ENCODE peak calls at places on chromosomes 11 and 22, in eight cellular contexts. L is GM12891; J is A172; G is dorsolateral prefrontal cortex; E is AG10803; K is stimulated activated CD4-positive, alpha-beta T cell treated with anti-CD3 and anti-CD28 coated beads, Interleukin-1b, Interleukin-23, amount 100 ng/mL, for 24 hours; C is GM12878; B is ELR. T is an unnamed sample.

GRCh38 chr11:123773959-123774358 is 19.6 kb upstream of the OR6X1 start:
- DNase-seq in L (no peak), J (no peak), G (no peak), E (no peak), K (no peak), C (no peak), B (no peak), T (no peak)

GRCh38 chr11:125626381-125626950 is 1.5 kb downstream of the CHEK1 start:
- DNase-seq in L (peak; percentile 10), J (no peak), G (no peak), E (peak; percentile 30), K (no peak), C (peak; percentile 36), B (no peak), T (no peak)

GRCh38 chr11:80596291-80596810 is 1155.5 kb upstream of the TENM4 start:
- DNase-seq in L (no peak), J (no peak), G (no peak), E (no peak), K (no peak), C (no peak), B (no peak), T (no peak)

GRCh38 chr11:82718307-82718706 is 15.4 kb downstream of the FAM181B start:
- DNase-seq in L (peak; percentile 18), J (peak; percentile 54), G (peak; percentile 28), E (peak; percentile 50), K (no peak), C (no peak), B (peak; percentile 68), T (peak; percentile 49)

GRCh38 chr22:30867746-30868662 is 100.6 kb downstream of the MORC2 start:
- DNase-seq in L (peak; percentile 8), J (no peak), G (peak; percentile 13), E (no peak), K (no peak), C (no peak), B (no peak), T (no peak)

GRCh38 chr11:118622376-118623290 is 15.2 kb downstream of the PHLDB1 start:
- DNase-seq in L (no peak), J (peak; percentile 85), G (no peak), E (peak; percentile 91), K (no peak), C (no peak), B (peak; percentile 86), T (peak; percentile 66)

GRCh38 chr11:71354394-71355105 is 93.6 kb downstream of the DHCR7 start:
- DNase-seq in L (no peak), J (no peak), G (no peak), E (no peak), K (no peak), C (no peak), B (no peak), T (no peak)

GRCh38 chr22:33467067-33467466 is 408.9 kb upstream of the SYN3 start:
- DNase-seq in L (no peak), J (no peak), G (no peak), E (no peak), K (no peak), C (no peak), B (no peak), T (no peak)

GRCh38 chr11:86790867-86791849 is 9.2 kb upstream of the PRSS23 start:
- DNase-seq in L (no peak), J (no peak), G (no peak), E (no peak), K (no peak), C (no peak), B (no peak), T (no peak)

GRCh38 chr11:46718155-46719019 is 626 bp upstream of the F2 start:
- DNase-seq in L (no peak), J (peak; percentile 37), G (no peak), E (no peak), K (no peak), C (no peak), B (no peak), T (no peak)

GRCh38 chr22:27485842-27486241 is 315.7 kb downstream of the MN1 start:
- DNase-seq in L (no peak), J (no peak), G (no peak), E (no peak), K (no peak), C (no peak), B (no peak), T (no peak)

GRCh38 chr22:24427500-24428164 is at the start of gene ADORA2A:
- DNase-seq in L (peak; percentile 68), J (no peak), G (no peak), E (no peak), K (no peak), C (peak; percentile 35), B (no peak), T (no peak)

GRCh38 chr11:18700872-18701271 is 2.3 kb downstream of the TMEM86A start:
- DNase-seq in L (no peak), J (no peak), G (no peak), E (no peak), K (no peak), C (no peak), B (no peak), T (no peak)

GRCh38 chr22:24441406-24442351 is 14.3 kb downstream of the ADORA2A start:
- DNase-seq in L (no peak), J (no peak), G (no peak), E (no peak), K (no peak), C (no peak), B (no peak), T (no peak)

GRCh38 chr11:68003846-68004550 is at the start of gene UNC93B1:
- DNase-seq in L (peak; percentile 91), J (peak; percentile 53), G (no peak), E (peak; percentile 86), K (peak; percentile 59), C (peak; percentile 57), B (peak; percentile 80), T (peak; percentile 71)

GRCh38 chr11:70743941-70744351 is 345.6 kb downstream of the CTTN start:
- DNase-seq in L (no peak), J (no peak), G (no peak), E (no peak), K (no peak), C (no peak), B (no peak), T (no peak)

GRCh38 chr11:118876261-118876660 is 7.4 kb upstream of the CXCR5 start:
- DNase-seq in L (no peak), J (no peak), G (no peak), E (no peak), K (no peak), C (no peak), B (no peak), T (no peak)

GRCh38 chr22:27124336-27125023 is 467.1 kb downstream of the MIAT start:
- DNase-seq in L (no peak), J (no peak), G (no peak), E (peak; percentile 51), K (no peak), C (no peak), B (no peak), T (no peak)

GRCh38 chr22:49045276-49045675 is 782.4 kb downstream of the BRD1 start:
- DNase-seq in L (no peak), J (no peak), G (no peak), E (no peak), K (no peak), C (no peak), B (no peak), T (no peak)

GRCh38 chr11:62025429-62026105 is 58.1 kb upstream of the FTH1 start:
- DNase-seq in L (no peak), J (peak; percentile 89), G (no peak), E (peak; percentile 97), K (peak; percentile 1), C (peak; percentile 56), B (peak; percentile 82), T (peak; percentile 97)

GRCh38 chr22:47124946-47125345 is 362.5 kb downstream of the TBC1D22A start:
- DNase-seq in L (no peak), J (no peak), G (no peak), E (no peak), K (no peak), C (no peak), B (no peak), T (no peak)